ENCODE peak calls at places on chromosome 21, in seven cellular contexts. K is GM12891, W is K562, F is SK-N-SH, E is GM12878, N is HepG2, M is H1. Z is an unnamed sample.
A peak's percentile ranks its signal among the peaks of the same experiment; 100 is the strongest.

GRCh38 chr21:25457411-25457810 is 149.9 kb downstream of the MRPL39 start:
- DNase-seq in K (no peak), W (no peak), F (no peak), E (peak; percentile 83), N (no peak), M (no peak), Z (no peak)

GRCh38 chr21:8991088-8991907 is 1530.1 kb upstream of the TPTE start:
- DNase-seq in K (no peak), W (no peak), F (no peak), E (no peak), N (peak; percentile 92), M (no peak), Z (no peak)

GRCh38 chr21:26934383-26934782 is 32.5 kb downstream of the ADAMTS5 start:
- DNase-seq in K (no peak), W (no peak), F (no peak), E (no peak), N (no peak), M (no peak), Z (no peak)

GRCh38 chr21:28138272-28138671 is 854.4 kb downstream of the LTN1 start:
- DNase-seq in K (no peak), W (no peak), F (no peak), E (no peak), N (no peak), M (no peak), Z (no peak)

GRCh38 chr21:8992731-8993174 is 1528.6 kb upstream of the TPTE start:
- DNase-seq in K (no peak), W (peak; percentile 44), F (no peak), E (no peak), N (peak; percentile 95), M (no peak), Z (no peak)

GRCh38 chr21:44686843-44687561 is 5.0 kb upstream of the KRTAP12-1 start:
- DNase-seq in K (no peak), W (no peak), F (no peak), E (no peak), N (no peak), M (no peak), Z (no peak)

GRCh38 chr21:43736224-43736883 is 17.4 kb downstream of the PDXK start:
- DNase-seq in K (no peak), W (no peak), F (no peak), E (no peak), N (no peak), M (no peak), Z (no peak)

GRCh38 chr21:15774590-15774989 is 44.8 kb downstream of the USP25 start:
- DNase-seq in K (no peak), W (no peak), F (no peak), E (no peak), N (no peak), M (no peak), Z (no peak)

GRCh38 chr21:21165063-21165645 is 166.9 kb downstream of the NCAM2 start:
- DNase-seq in K (no peak), W (no peak), F (peak; percentile 14), E (no peak), N (no peak), M (no peak), Z (no peak)

GRCh38 chr21:43361493-43362296 is 65.2 kb downstream of the SIK1 start:
- DNase-seq in K (no peak), W (no peak), F (no peak), E (peak; percentile 73), N (no peak), M (no peak), Z (no peak)

GRCh38 chr21:44383216-44383615 is 29.8 kb downstream of the TRPM2 start:
- DNase-seq in K (no peak), W (no peak), F (no peak), E (no peak), N (no peak), M (no peak), Z (no peak)

GRCh38 chr21:17688912-17689874 is 76.5 kb upstream of the BTG3 start:
- DNase-seq in K (no peak), W (peak; percentile 36), F (no peak), E (no peak), N (peak; percentile 33), M (peak; percentile 57), Z (no peak)

GRCh38 chr21:29656504-29657227 is 283.1 kb downstream of the GRIK1 start:
- DNase-seq in K (no peak), W (peak; percentile 63), F (no peak), E (no peak), N (no peak), M (no peak), Z (no peak)

GRCh38 chr21:26405735-26406361 is 167.2 kb downstream of the CYYR1 start:
- DNase-seq in K (no peak), W (no peak), F (no peak), E (no peak), N (no peak), M (no peak), Z (no peak)

GRCh38 chr21:25307489-25307888 is 299.8 kb downstream of the MRPL39 start:
- DNase-seq in K (no peak), W (no peak), F (no peak), E (no peak), N (no peak), M (no peak), Z (no peak)

GRCh38 chr21:33099131-33099530 is 29.2 kb downstream of the OLIG1 start:
- DNase-seq in K (no peak), W (no peak), F (no peak), E (no peak), N (no peak), M (no peak), Z (no peak)

GRCh38 chr21:20570824-20571232 is 427.4 kb upstream of the NCAM2 start:
- DNase-seq in K (no peak), W (peak; percentile 23), F (no peak), E (no peak), N (no peak), M (peak; percentile 57), Z (no peak)

GRCh38 chr21:33199516-33200217 is 30.1 kb upstream of the IFNAR2 start:
- DNase-seq in K (peak; percentile 39), W (peak; percentile 77), F (peak; percentile 68), E (peak; percentile 73), N (peak; percentile 88), M (peak; percentile 71), Z (no peak)

GRCh38 chr21:25039461-25040380 is 567.6 kb downstream of the MRPL39 start:
- DNase-seq in K (no peak), W (no peak), F (no peak), E (peak; percentile 82), N (no peak), M (no peak), Z (no peak)

GRCh38 chr21:14900611-14901010 is 164.2 kb downstream of the NRIP1 start:
- DNase-seq in K (no peak), W (no peak), F (no peak), E (no peak), N (no peak), M (no peak), Z (no peak)

GRCh38 chr21:25080161-25080560 is 527.1 kb downstream of the MRPL39 start:
- DNase-seq in K (no peak), W (no peak), F (no peak), E (no peak), N (no peak), M (no peak), Z (no peak)

DNA sequence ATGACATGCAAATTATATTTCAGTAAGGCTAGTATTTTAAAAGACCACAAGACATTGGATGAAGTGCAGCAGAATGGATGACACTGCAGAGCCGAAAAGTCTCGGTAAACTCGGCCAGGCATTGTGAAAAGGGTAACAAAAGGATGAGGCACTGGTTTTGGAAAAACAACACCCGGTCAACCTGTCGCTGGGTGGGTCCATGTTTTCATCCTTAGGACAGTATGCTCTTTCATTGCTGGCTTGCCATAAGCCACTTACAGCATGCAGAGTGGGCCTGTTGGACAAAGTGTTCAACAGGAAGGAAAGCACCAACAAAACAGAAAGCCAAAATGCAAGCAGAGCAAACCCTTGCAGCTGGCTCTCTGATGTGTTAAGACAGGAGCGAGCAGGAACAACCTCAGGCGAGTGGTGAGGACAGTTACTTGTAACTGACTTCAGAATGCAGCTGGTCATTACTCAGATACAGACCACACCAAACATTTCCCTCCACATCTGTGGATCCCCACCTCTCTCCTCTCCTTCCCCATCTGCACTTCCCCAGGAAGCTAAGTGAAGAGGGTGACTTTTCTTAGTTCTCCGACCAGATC is 2.9 kb upstream of the RCAN1 start:
- DNase-seq in K (no peak), W (no peak), F (no peak), E (no peak), N (no peak), M (no peak), Z (no peak)
- TF ChIP-seq TAF1 in K (no peak), W (no peak), F (no peak), E (no peak), N (no peak), M (no peak), Z (no peak)

GRCh38 chr21:42229676-42230075 is 10.7 kb downstream of the ABCG1 start:
- DNase-seq in K (no peak), W (no peak), F (no peak), E (no peak), N (no peak), M (no peak), Z (no peak)
- TF ChIP-seq TAF1 in K (no peak), W (no peak), F (no peak), E (no peak), N (no peak), M (no peak), Z (no peak)

DNA sequence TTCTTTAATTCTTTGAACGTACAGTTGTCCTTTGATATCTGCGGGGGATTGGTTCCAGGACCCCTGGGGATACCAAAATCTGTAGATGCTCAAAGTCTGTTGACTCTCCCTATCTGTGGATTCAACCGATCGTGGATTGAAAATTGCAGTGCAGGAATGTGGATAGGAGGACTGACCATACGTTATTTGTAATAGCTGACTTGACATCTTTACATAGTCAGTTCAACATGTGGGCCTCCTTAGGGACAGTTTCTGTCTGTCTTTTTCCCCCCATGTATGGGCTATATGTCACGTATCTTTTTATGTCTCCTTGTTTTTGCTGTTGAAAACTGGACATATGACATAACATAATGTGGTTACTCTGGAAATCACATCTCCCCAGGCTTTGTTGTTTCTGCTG is 204.9 kb downstream of the DYRK1A start:
- DNase-seq in K (no peak), W (no peak), F (no peak), E (no peak), N (no peak), M (no peak), Z (no peak)
- TF ChIP-seq TAF1 in K (no peak), W (no peak), F (no peak), E (no peak), N (no peak), M (no peak), Z (no peak)

GRCh38 chr21:45859041-45859761 is 122.4 kb upstream of the COL6A1 start:
- DNase-seq in K (no peak), W (no peak), F (no peak), E (no peak), N (peak; percentile 16), M (peak; percentile 49), Z (no peak)
- TF ChIP-seq TAF1 in K (no peak), W (no peak), F (no peak), E (no peak), N (no peak), M (no peak), Z (no peak)

GRCh38 chr21:39317134-39318090 is 4.0 kb upstream of the BRWD1 start:
- DNase-seq in K (no peak), W (no peak), F (peak; percentile 21), E (no peak), N (no peak), M (no peak), Z (no peak)
- TF ChIP-seq TAF1 in K (no peak), W (no peak), F (no peak), E (no peak), N (no peak), M (no peak), Z (no peak)

GRCh38 chr21:35428041-35428400 is 378.9 kb upstream of the RUNX1 start:
- DNase-seq in K (no peak), W (no peak), F (no peak), E (no peak), N (no peak), M (no peak), Z (no peak)
- TF ChIP-seq TAF1 in K (no peak), W (no peak), F (no peak), E (no peak), N (no peak), M (no peak), Z (no peak)